ENCODE peak calls at places on chromosomes 11 and 22, in seven cellular contexts. One of them, this sample, is unnamed.

GRCh38 chr11:107908211-107908610 is 20.0 kb upstream of the RAB39A start:
- DNase-seq in pancreas: no peak
- DNase-seq in mammary epithelial cell: no peak
- DNase-seq in ovary: no peak
- DNase-seq in lower lobe of right lung: no peak
- DNase-seq in Karpas-422: no peak
- DNase-seq in fibroblast of lung: no peak
- DNase-seq in this sample: no peak

GRCh38 chr22:21791635-21792625 is 56.3 kb upstream of the YPEL1 start:
- DNase-seq in fibroblast of lung: peak; percentile 4
- DNase-seq in lower lobe of right lung: no peak
- DNase-seq in pancreas: no peak
- DNase-seq in Karpas-422: no peak
- DNase-seq in mammary epithelial cell: peak; percentile 53
- DNase-seq in ovary: no peak
- DNase-seq in this sample: no peak

GRCh38 chr11:74171630-74172465 is 759 bp downstream of the PPME1 start:
- DNase-seq in lower lobe of right lung: no peak
- DNase-seq in mammary epithelial cell: peak; percentile 31
- DNase-seq in pancreas: no peak
- DNase-seq in Karpas-422: no peak
- DNase-seq in ovary: no peak
- DNase-seq in fibroblast of lung: peak; percentile 8
- DNase-seq in this sample: no peak

GRCh38 chr11:105273660-105274280 is 134.2 kb upstream of the CARD18 start:
- DNase-seq in lower lobe of right lung: no peak
- DNase-seq in mammary epithelial cell: no peak
- DNase-seq in ovary: no peak
- DNase-seq in pancreas: no peak
- DNase-seq in Karpas-422: no peak
- DNase-seq in fibroblast of lung: no peak
- DNase-seq in this sample: no peak

GRCh38 chr11:2796091-2796490 is 89.5 kb downstream of the CDKN1C start:
- DNase-seq in mammary epithelial cell: no peak
- DNase-seq in Karpas-422: no peak
- DNase-seq in pancreas: no peak
- DNase-seq in ovary: peak; percentile 21
- DNase-seq in fibroblast of lung: no peak
- DNase-seq in lower lobe of right lung: no peak
- DNase-seq in this sample: peak; percentile 1

GRCh38 chr22:42500164-42500835 is 19.3 kb downstream of the RRP7A start:
- DNase-seq in fibroblast of lung: peak; percentile 73
- DNase-seq in lower lobe of right lung: peak; percentile 89
- DNase-seq in mammary epithelial cell: peak; percentile 71
- DNase-seq in pancreas: peak; percentile 85
- DNase-seq in ovary: peak; percentile 95
- DNase-seq in Karpas-422: peak; percentile 95
- DNase-seq in this sample: peak; percentile 95

GRCh38 chr11:58919980-58920379 is 19.3 kb upstream of the GLYATL1 start:
- DNase-seq in lower lobe of right lung: no peak
- DNase-seq in pancreas: no peak
- DNase-seq in ovary: no peak
- DNase-seq in Karpas-422: no peak
- DNase-seq in mammary epithelial cell: no peak
- DNase-seq in fibroblast of lung: no peak
- DNase-seq in this sample: no peak

GRCh38 chr11:29713831-29714320 is 303.0 kb downstream of the KCNA4 start:
- DNase-seq in Karpas-422: no peak
- DNase-seq in mammary epithelial cell: no peak
- DNase-seq in fibroblast of lung: no peak
- DNase-seq in lower lobe of right lung: no peak
- DNase-seq in pancreas: no peak
- DNase-seq in ovary: no peak
- DNase-seq in this sample: no peak

GRCh38 chr11:65316979-65317786 is 2.5 kb downstream of the CDC42EP2 start:
- DNase-seq in ovary: peak; percentile 75
- DNase-seq in lower lobe of right lung: peak; percentile 71
- DNase-seq in Karpas-422: peak; percentile 49
- DNase-seq in fibroblast of lung: peak; percentile 90
- DNase-seq in pancreas: peak; percentile 30
- DNase-seq in mammary epithelial cell: peak; percentile 79
- DNase-seq in this sample: no peak

GRCh38 chr22:50250555-50251471 is at the start of gene HDAC10:
- DNase-seq in ovary: peak; percentile 83
- DNase-seq in Karpas-422: peak; percentile 97
- DNase-seq in pancreas: peak; percentile 76
- DNase-seq in mammary epithelial cell: peak; percentile 76
- DNase-seq in fibroblast of lung: peak; percentile 72
- DNase-seq in lower lobe of right lung: peak; percentile 92
- DNase-seq in this sample: peak; percentile 91

GRCh38 chr11:34416088-34416487 is 22.6 kb upstream of the CAT start:
- DNase-seq in Karpas-422: no peak
- DNase-seq in lower lobe of right lung: no peak
- DNase-seq in mammary epithelial cell: no peak
- DNase-seq in fibroblast of lung: no peak
- DNase-seq in ovary: no peak
- DNase-seq in pancreas: no peak
- DNase-seq in this sample: no peak

GRCh38 chr11:35717043-35717442 is 54.5 kb downstream of the TRIM44 start:
- DNase-seq in fibroblast of lung: no peak
- DNase-seq in ovary: no peak
- DNase-seq in pancreas: no peak
- DNase-seq in Karpas-422: no peak
- DNase-seq in lower lobe of right lung: no peak
- DNase-seq in mammary epithelial cell: no peak
- DNase-seq in this sample: peak; percentile 5

GRCh38 chr11:25423436-25424184 is 908.3 kb upstream of the ANO3 start:
- DNase-seq in lower lobe of right lung: no peak
- DNase-seq in mammary epithelial cell: peak; percentile 76
- DNase-seq in ovary: no peak
- DNase-seq in pancreas: no peak
- DNase-seq in Karpas-422: no peak
- DNase-seq in fibroblast of lung: peak; percentile 92
- DNase-seq in this sample: no peak

GRCh38 chr11:86204356-86204755 is 40.2 kb upstream of the EED start:
- DNase-seq in Karpas-422: peak; percentile 93
- DNase-seq in fibroblast of lung: no peak
- DNase-seq in pancreas: no peak
- DNase-seq in lower lobe of right lung: no peak
- DNase-seq in mammary epithelial cell: no peak
- DNase-seq in ovary: no peak
- DNase-seq in this sample: no peak

GRCh38 chr11:31780078-31780971 is 30.8 kb downstream of the PAX6 start:
- DNase-seq in ovary: no peak
- DNase-seq in Karpas-422: no peak
- DNase-seq in fibroblast of lung: no peak
- DNase-seq in lower lobe of right lung: no peak
- DNase-seq in mammary epithelial cell: no peak
- DNase-seq in pancreas: no peak
- DNase-seq in this sample: no peak

GRCh38 chr11:31783264-31783663 is 27.9 kb downstream of the PAX6 start:
- DNase-seq in fibroblast of lung: no peak
- DNase-seq in pancreas: no peak
- DNase-seq in ovary: no peak
- DNase-seq in Karpas-422: no peak
- DNase-seq in mammary epithelial cell: no peak
- DNase-seq in lower lobe of right lung: no peak
- DNase-seq in this sample: no peak

GRCh38 chr11:31782243-31782642 is 28.9 kb downstream of the PAX6 start:
- DNase-seq in ovary: no peak
- DNase-seq in pancreas: no peak
- DNase-seq in fibroblast of lung: no peak
- DNase-seq in Karpas-422: no peak
- DNase-seq in mammary epithelial cell: no peak
- DNase-seq in lower lobe of right lung: no peak
- DNase-seq in this sample: no peak

GRCh38 chr11:31784645-31785044 is 26.5 kb downstream of the PAX6 start:
- DNase-seq in mammary epithelial cell: no peak
- DNase-seq in lower lobe of right lung: no peak
- DNase-seq in Karpas-422: no peak
- DNase-seq in ovary: no peak
- DNase-seq in pancreas: no peak
- DNase-seq in fibroblast of lung: no peak
- DNase-seq in this sample: no peak

DNA sequence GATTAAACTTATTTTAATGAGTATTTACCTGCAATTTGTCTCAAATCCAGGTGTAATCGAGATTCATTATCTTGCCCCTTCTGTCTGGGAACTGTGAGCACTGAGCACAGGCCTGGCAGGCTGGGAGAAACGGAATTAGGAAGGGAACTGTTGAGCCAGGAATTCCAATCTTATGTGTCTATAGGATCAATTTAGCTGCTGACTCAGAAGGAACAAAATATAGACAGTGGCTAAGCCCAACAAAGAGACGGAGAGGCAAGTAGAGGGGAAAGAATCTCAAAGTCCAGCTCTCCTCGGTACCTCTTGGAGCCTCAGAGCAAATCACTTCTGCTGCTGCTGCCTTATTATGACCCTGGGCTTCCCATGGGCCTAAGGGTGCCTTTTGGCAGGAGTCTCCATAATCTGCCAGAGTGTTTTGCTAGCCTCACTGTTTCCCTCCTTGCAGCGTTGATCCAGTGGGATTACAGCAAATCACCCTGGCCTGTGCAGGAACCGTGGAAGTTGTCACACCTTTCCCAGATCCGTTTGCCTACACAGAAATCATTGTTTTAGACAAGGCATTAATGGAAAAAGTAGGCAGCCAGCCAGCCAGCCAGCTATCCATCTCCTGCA is 31.7 kb downstream of the PAX6 start:
- DNase-seq in fibroblast of lung: peak; percentile 67
- DNase-seq in Karpas-422: no peak
- DNase-seq in mammary epithelial cell: peak; percentile 11
- DNase-seq in pancreas: no peak
- DNase-seq in ovary: no peak
- DNase-seq in lower lobe of right lung: no peak
- DNase-seq in this sample: no peak
- H3K4me3 ChIP-seq in fibroblast of lung: no peak overlapping the region
- H3K4me3 ChIP-seq in Karpas-422: no peak overlapping the region
- H3K4me3 ChIP-seq in mammary epithelial cell: no peak overlapping the region
- H3K4me3 ChIP-seq in pancreas: no peak overlapping the region
- H3K4me3 ChIP-seq in ovary: no peak overlapping the region
- H3K4me3 ChIP-seq in lower lobe of right lung: no peak overlapping the region
- H3K4me3 ChIP-seq in this sample: no peak overlapping the region

GRCh38 chr11:118886681-118887111 is 3.0 kb downstream of the CXCR5 start:
- DNase-seq in lower lobe of right lung: no peak
- DNase-seq in fibroblast of lung: no peak
- DNase-seq in pancreas: no peak
- DNase-seq in mammary epithelial cell: no peak
- DNase-seq in ovary: no peak
- DNase-seq in Karpas-422: peak; percentile 65
- DNase-seq in this sample: no peak

GRCh38 chr11:118884613-118885274 is 1.1 kb downstream of the CXCR5 start:
- DNase-seq in Karpas-422: no peak
- DNase-seq in mammary epithelial cell: no peak
- DNase-seq in lower lobe of right lung: no peak
- DNase-seq in ovary: no peak
- DNase-seq in fibroblast of lung: no peak
- DNase-seq in pancreas: no peak
- DNase-seq in this sample: no peak

GRCh38 chr11:118885319-118885718 is 1.6 kb downstream of the CXCR5 start:
- DNase-seq in fibroblast of lung: no peak
- DNase-seq in mammary epithelial cell: no peak
- DNase-seq in ovary: no peak
- DNase-seq in pancreas: no peak
- DNase-seq in Karpas-422: no peak
- DNase-seq in lower lobe of right lung: no peak
- DNase-seq in this sample: no peak

GRCh38 chr11:118887219-118887618 is 3.5 kb downstream of the CXCR5 start:
- DNase-seq in lower lobe of right lung: no peak
- DNase-seq in fibroblast of lung: no peak
- DNase-seq in pancreas: no peak
- DNase-seq in ovary: no peak
- DNase-seq in mammary epithelial cell: no peak
- DNase-seq in Karpas-422: no peak
- DNase-seq in this sample: no peak

DNA sequence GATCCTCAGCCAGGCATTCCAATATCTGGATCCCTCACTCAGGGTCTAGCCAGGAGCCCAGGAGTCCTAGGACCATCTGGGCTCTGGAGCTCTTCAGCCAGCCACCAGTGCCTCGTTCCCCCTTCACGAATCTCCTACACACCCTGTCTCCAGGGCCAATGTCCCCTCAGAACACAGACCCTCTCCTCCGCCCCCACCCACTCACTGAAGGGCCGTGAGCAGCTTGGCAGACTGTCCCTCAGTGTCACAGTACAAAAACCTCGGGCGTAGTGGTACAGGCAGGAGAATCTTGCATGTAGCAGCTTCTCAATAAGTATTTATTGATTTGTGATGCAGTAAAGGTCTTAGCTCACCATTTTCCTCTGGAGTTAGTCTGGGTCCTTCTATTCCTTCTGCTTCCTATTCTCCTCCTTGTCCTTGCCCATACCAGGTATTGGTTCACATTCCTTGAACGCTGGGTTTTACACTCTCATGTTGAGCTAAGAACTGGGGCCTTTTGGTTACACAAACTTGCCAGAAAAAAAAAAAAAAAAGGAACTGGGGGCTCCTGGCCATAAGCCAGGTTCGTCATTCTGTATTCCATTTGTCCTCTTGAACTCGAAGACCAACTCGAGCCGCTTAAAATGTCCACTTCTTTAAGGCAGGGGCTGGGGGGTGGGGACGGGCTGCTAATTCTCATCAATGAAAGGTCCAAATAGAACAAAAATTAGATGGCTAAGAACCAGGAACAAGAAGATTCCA is 2.3 kb downstream of the CXCR5 start:
- DNase-seq in ovary: no peak
- DNase-seq in pancreas: no peak
- DNase-seq in mammary epithelial cell: no peak
- DNase-seq in Karpas-422: no peak
- DNase-seq in fibroblast of lung: no peak
- DNase-seq in lower lobe of right lung: no peak
- DNase-seq in this sample: no peak
- H3K4me1 ChIP-seq in ovary: peaks cover 7% of the 10 kb centered on the region
- H3K4me1 ChIP-seq in pancreas: peaks cover 5% of the 10 kb centered on the region
- H3K4me1 ChIP-seq in mammary epithelial cell: peaks cover 19% of the 10 kb centered on the region
- H3K4me1 ChIP-seq in Karpas-422: peaks cover 29% of the 10 kb centered on the region
- H3K4me1 ChIP-seq in fibroblast of lung: peaks cover 9% of the 10 kb centered on the region
- H3K4me1 ChIP-seq in lower lobe of right lung: peaks cover 12% of the 10 kb centered on the region
- H3K4me1 ChIP-seq in this sample: no peaks in the 10 kb centered on the region

DNA sequence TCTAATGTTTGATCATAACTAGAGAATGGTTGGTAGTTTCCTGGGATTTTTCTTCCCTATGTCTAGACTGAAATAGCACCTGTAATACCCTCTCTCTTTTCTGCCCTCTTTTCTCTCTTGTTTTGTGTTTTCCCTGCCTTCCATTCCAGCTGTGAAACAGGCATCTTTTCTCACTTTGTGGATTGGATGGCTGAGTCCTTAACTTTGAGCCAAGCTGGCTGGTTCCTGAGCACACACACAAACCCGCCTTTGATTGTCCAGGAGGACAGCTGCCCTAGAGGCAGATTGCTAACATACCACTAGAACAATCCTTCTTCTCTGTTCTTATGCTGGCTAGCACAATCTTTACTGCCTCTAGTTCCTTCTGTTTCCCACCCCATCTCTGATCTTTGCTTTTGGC is 17.7 kb downstream of the CTNND1 start:
- DNase-seq in lower lobe of right lung: no peak
- DNase-seq in fibroblast of lung: no peak
- DNase-seq in mammary epithelial cell: peak; percentile 75
- DNase-seq in pancreas: peak; percentile 79
- DNase-seq in ovary: no peak
- DNase-seq in Karpas-422: no peak
- DNase-seq in this sample: no peak
- H3K4me3 ChIP-seq in lower lobe of right lung: peak overlapping the region; percentile 19
- H3K4me3 ChIP-seq in fibroblast of lung: no peak overlapping the region
- H3K4me3 ChIP-seq in mammary epithelial cell: peak overlapping the region; percentile 4
- H3K4me3 ChIP-seq in pancreas: no peak overlapping the region
- H3K4me3 ChIP-seq in ovary: no peak overlapping the region
- H3K4me3 ChIP-seq in Karpas-422: no peak overlapping the region
- H3K4me3 ChIP-seq in this sample: no peak overlapping the region

GRCh38 chr11:45158891-45159605 is 12.6 kb downstream of the PRDM11 start:
- DNase-seq in Karpas-422: no peak
- DNase-seq in fibroblast of lung: no peak
- DNase-seq in lower lobe of right lung: no peak
- DNase-seq in pancreas: no peak
- DNase-seq in ovary: peak; percentile 48
- DNase-seq in mammary epithelial cell: no peak
- DNase-seq in this sample: no peak
- H3K4me1 ChIP-seq in Karpas-422: no peaks in the 10 kb centered on the region
- H3K4me1 ChIP-seq in fibroblast of lung: no peaks in the 10 kb centered on the region
- H3K4me1 ChIP-seq in lower lobe of right lung: peaks cover 35% of the 10 kb centered on the region
- H3K4me1 ChIP-seq in pancreas: peaks cover 3% of the 10 kb centered on the region
- H3K4me1 ChIP-seq in ovary: peaks cover 52% of the 10 kb centered on the region
- H3K4me1 ChIP-seq in mammary epithelial cell: peaks cover 13% of the 10 kb centered on the region
- H3K4me1 ChIP-seq in this sample: no peaks in the 10 kb centered on the region

This sample was measured in BE2C.